ENCODE peak calls at places on chromosomes 12 and 14, in nine cellular contexts. E is MM.1S, V is HCT116, T is fibroblast of lung, M is stomach, F is transverse colon, J is ovary, Z is tibial artery, L is cardiac muscle cell. C is an unnamed sample.

GRCh38 chr12:32508626-32509025 is 109.3 kb downstream of the FGD4 start:
- DNase-seq in E (no peak), J (no peak), M (no peak), F (no peak), Z (no peak), T (no peak), V (no peak), L (no peak), C (no peak)

GRCh38 chr14:94466706-94467370 is 9.2 kb downstream of the SERPINA9 start:
- DNase-seq in T (no peak), F (no peak), Z (no peak), M (no peak), V (no peak), E (no peak), J (no peak), L (no peak), C (no peak)

GRCh38 chr12:122730215-122731014 is at the start of gene HCAR1:
- DNase-seq in J (peak; percentile 27), F (no peak), V (no peak), L (no peak), M (peak; percentile 37), E (no peak), T (peak; percentile 25), Z (peak; percentile 57), C (no peak)

GRCh38 chr12:43832506-43833168 is 3.2 kb upstream of the TMEM117 start:
- DNase-seq in L (no peak), V (no peak), T (no peak), F (no peak), Z (no peak), M (no peak), J (no peak), E (no peak), C (no peak)

GRCh38 chr12:116931665-116932064 is 20.9 kb downstream of the FBXW8 start:
- DNase-seq in Z (no peak), L (no peak), V (no peak), F (no peak), J (no peak), T (no peak), M (no peak), E (no peak), C (no peak)

GRCh38 chr14:39218171-39218769 is 15.4 kb upstream of the MIA2 start:
- DNase-seq in Z (no peak), L (no peak), F (no peak), J (no peak), V (peak; percentile 89), E (no peak), T (no peak), M (no peak), C (no peak)

GRCh38 chr14:70045715-70046535 is 142.8 kb downstream of the SLC8A3 start:
- DNase-seq in L (peak; percentile 77), T (peak; percentile 44), E (no peak), F (peak; percentile 78), V (peak; percentile 54), J (no peak), M (peak; percentile 86), Z (no peak), C (peak; percentile 85)

GRCh38 chr14:26282578-26282977 is 315.3 kb downstream of the NOVA1 start:
- DNase-seq in F (no peak), V (no peak), M (no peak), E (no peak), J (no peak), L (no peak), Z (no peak), T (no peak), C (no peak)

GRCh38 chr12:15423629-15424028 is 101.3 kb downstream of the PTPRO start:
- DNase-seq in E (no peak), V (no peak), F (no peak), T (peak; percentile 42), Z (no peak), L (no peak), M (no peak), J (no peak), C (no peak)

GRCh38 chr14:50984061-50984710 is 39.9 kb upstream of the PYGL start:
- DNase-seq in L (no peak), F (no peak), J (no peak), M (no peak), E (no peak), Z (no peak), V (no peak), T (no peak), C (no peak)

GRCh38 chr12:14264777-14265176 is 100.7 kb upstream of the ATF7IP start:
- DNase-seq in E (no peak), T (no peak), M (no peak), V (no peak), J (no peak), Z (no peak), F (no peak), L (no peak), C (no peak)

GRCh38 chr12:7101694-7102131 is 7.3 kb downstream of the C1RL start:
- DNase-seq in E (no peak), M (no peak), L (peak; percentile 26), F (no peak), Z (peak; percentile 68), T (no peak), V (no peak), J (peak; percentile 76), C (no peak)

GRCh38 chr14:104556256-104557021 is 23.1 kb upstream of the C14orf180 start:
- DNase-seq in Z (peak; percentile 55), F (peak; percentile 3), T (no peak), V (no peak), E (no peak), L (no peak), M (no peak), J (peak; percentile 7), C (peak; percentile 5)
- H3K4me1 ChIP-seq in Z (no peaks in the 10 kb centered on the region), F (no peaks in the 10 kb centered on the region), T (no peaks in the 10 kb centered on the region), V (no peaks in the 10 kb centered on the region), E (no peaks in the 10 kb centered on the region), L (no peaks in the 10 kb centered on the region), M (no peaks in the 10 kb centered on the region), J (no peaks in the 10 kb centered on the region), C (no peaks in the 10 kb centered on the region)

GRCh38 chr12:49098703-49099102 is 4.1 kb upstream of the DHH start:
- DNase-seq in V (no peak), T (no peak), L (no peak), M (no peak), E (no peak), F (no peak), J (no peak), Z (no peak), C (no peak)

GRCh38 chr12:49097381-49097780 is 2.8 kb upstream of the DHH start:
- DNase-seq in E (no peak), J (no peak), Z (no peak), L (no peak), V (no peak), M (no peak), T (no peak), F (no peak), C (no peak)

GRCh38 chr12:49104822-49105221 is 5.8 kb downstream of the LMBR1L start:
- DNase-seq in M (no peak), E (no peak), J (no peak), L (no peak), F (no peak), Z (no peak), T (no peak), V (no peak), C (no peak)

GRCh38 chr12:49098035-49098451 is 3.4 kb upstream of the DHH start:
- DNase-seq in V (no peak), M (peak; percentile 61), T (peak; percentile 41), L (peak; percentile 69), E (peak; percentile 29), F (peak; percentile 54), J (peak; percentile 49), Z (no peak), C (peak; percentile 52)

GRCh38 chr12:49100380-49100779 is 5.8 kb upstream of the DHH start:
- DNase-seq in V (no peak), E (no peak), L (no peak), T (no peak), J (no peak), Z (no peak), F (no peak), M (no peak), C (no peak)
- H3K36me3 ChIP-seq in V (peaks cover 12% of the 10 kb centered on the region), E (no peaks in the 10 kb centered on the region), L (peaks cover 52% of the 10 kb centered on the region), T (peaks cover 12% of the 10 kb centered on the region), J (no peaks in the 10 kb centered on the region), Z (peaks cover 94% of the 10 kb centered on the region), F (peaks cover 58% of the 10 kb centered on the region), M (peaks cover 89% of the 10 kb centered on the region), C (no peaks in the 10 kb centered on the region)

GRCh38 chr12:1593232-1594044 is 943 bp downstream of the FBXL14 start:
- DNase-seq in F (peak; percentile 74), L (peak; percentile 65), J (peak; percentile 66), E (peak; percentile 75), Z (peak; percentile 76), M (peak; percentile 68), V (no peak), T (no peak), C (peak; percentile 81)

GRCh38 chr12:1591029-1591428 is 3.4 kb downstream of the FBXL14 start:
- DNase-seq in Z (no peak), J (no peak), T (no peak), L (no peak), M (no peak), F (peak; percentile 37), V (no peak), E (peak; percentile 63), C (no peak)

GRCh38 chr12:1591543-1591942 is 2.8 kb downstream of the FBXL14 start:
- DNase-seq in E (no peak), Z (no peak), J (no peak), M (no peak), T (no peak), L (no peak), F (no peak), V (no peak), C (no peak)

GRCh38 chr12:1594045-1594294 is 411 bp downstream of the FBXL14 start:
- DNase-seq in T (no peak), L (no peak), V (no peak), J (no peak), E (peak; percentile 76), F (peak; percentile 76), Z (no peak), M (peak; percentile 73), C (peak; percentile 76)

GRCh38 chr12:1592444-1593231 is 1.7 kb downstream of the FBXL14 start:
- DNase-seq in J (no peak), Z (no peak), E (peak; percentile 83), F (peak; percentile 65), L (peak; percentile 24), M (no peak), T (peak; percentile 55), V (no peak), C (peak; percentile 25)
- TF ChIP-seq CTCF in J (no peak), Z (no peak), E (no peak), F (no peak), L (no peak), M (no peak), T (peak; percentile 20), V (no peak), C (no peak)

DNA sequence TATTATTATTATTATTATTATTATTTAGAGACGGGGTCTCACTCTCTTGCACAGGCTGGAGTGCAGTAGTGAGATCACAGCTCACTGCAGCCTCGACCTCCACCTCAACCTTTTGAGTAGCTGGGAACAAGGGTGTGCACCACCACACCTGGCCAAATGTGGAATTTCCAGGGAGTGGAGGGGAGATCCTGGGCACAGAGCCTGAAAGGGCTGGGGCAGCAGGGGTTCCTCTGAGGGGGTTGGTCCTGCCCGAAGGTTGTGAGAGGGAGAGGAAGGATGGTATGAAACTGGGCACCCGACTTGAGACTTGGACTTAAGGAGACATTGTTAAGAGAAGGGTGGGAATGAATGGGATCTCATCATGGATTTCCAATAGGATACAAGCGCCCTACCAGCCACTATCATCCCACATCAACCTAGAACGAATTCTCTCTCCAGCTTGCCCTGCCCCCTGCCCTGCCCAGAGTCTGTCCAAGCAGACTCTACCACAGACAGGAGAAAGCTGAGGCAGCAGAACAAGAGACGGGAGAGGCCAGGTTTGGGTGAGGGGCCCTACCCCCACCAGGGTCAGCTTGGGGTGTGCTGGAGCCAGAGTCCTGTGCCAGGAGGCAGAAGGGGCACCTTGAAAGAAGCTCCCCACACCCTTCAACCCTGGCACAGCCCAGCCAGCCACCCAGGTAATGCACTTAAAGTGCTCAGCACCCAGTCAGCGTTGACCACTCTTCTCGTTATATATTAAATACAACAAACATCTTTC is 2.4 kb upstream of the DYNC1H1 start:
- DNase-seq in L (no peak), E (no peak), M (no peak), F (no peak), T (no peak), V (no peak), J (no peak), Z (peak; percentile 62), C (no peak)
- H3K4me1 ChIP-seq in L (peaks cover 11% of the 10 kb centered on the region), E (no peaks in the 10 kb centered on the region), M (peaks cover 51% of the 10 kb centered on the region), F (peaks cover 22% of the 10 kb centered on the region), T (peaks cover 21% of the 10 kb centered on the region), V (peaks cover 49% of the 10 kb centered on the region), J (peaks cover 4% of the 10 kb centered on the region), Z (peaks cover 43% of the 10 kb centered on the region), C (peaks cover 42% of the 10 kb centered on the region)

C was measured in body of pancreas.